ENCODE peak calls at places on chromosome X, in four cellular contexts. F, A, U and O are unnamed samples.

GRCh38 chrX:139126493-139126892 is 404.0 kb upstream of the F9 start:
- DNase-seq in F (peak; percentile 64), A (peak; percentile 13), U (no peak), O (peak; percentile 12)

GRCh38 chrX:105658136-105658535 is 164.2 kb upstream of the NRK start:
- DNase-seq in F (no peak), A (no peak), U (no peak), O (no peak)

GRCh38 chrX:47643926-47644325 is 6.4 kb downstream of the ELK1 start:
- DNase-seq in F (no peak), A (no peak), U (no peak), O (no peak)

GRCh38 chrX:42028113-42028512 is 104.8 kb upstream of the CASK start:
- DNase-seq in F (peak; percentile 31), A (no peak), U (no peak), O (peak; percentile 18)

GRCh38 chrX:1403228-1403627 is 11.3 kb upstream of the SLC25A6 start:
- DNase-seq in F (no peak), A (no peak), U (no peak), O (no peak)

GRCh38 chrX:64885850-64886249 is 90.4 kb downstream of the ZC4H2 start:
- DNase-seq in F (peak; percentile 29), A (no peak), U (no peak), O (no peak)

GRCh38 chrX:153411988-153412574 is 809 bp downstream of the ZFP92 start:
- DNase-seq in F (no peak), A (no peak), U (no peak), O (no peak)

GRCh38 chrX:16479206-16479869 is 170.6 kb upstream of the S100G start:
- DNase-seq in F (no peak), A (no peak), U (no peak), O (peak; percentile 20)

GRCh38 chrX:153667931-153668396 is 5.6 kb downstream of the PNCK start:
- DNase-seq in F (peak; percentile 73), A (no peak), U (peak; percentile 12), O (peak; percentile 51)

GRCh38 chrX:101057095-101057714 is 5.3 kb upstream of the TRMT2B start:
- DNase-seq in F (peak; percentile 10), A (no peak), U (peak; percentile 32), O (no peak)

GRCh38 chrX:136525738-136526606 is 6.0 kb upstream of the VGLL1 start:
- DNase-seq in F (no peak), A (no peak), U (no peak), O (no peak)

GRCh38 chrX:40171513-40172168 is 73.9 kb upstream of the BCOR start:
- DNase-seq in F (no peak), A (no peak), U (no peak), O (no peak)

GRCh38 chrX:50798782-50799181 is 15.2 kb downstream of the SHROOM4 start:
- DNase-seq in F (no peak), A (no peak), U (no peak), O (peak; percentile 57)

GRCh38 chrX:149504226-149504914 is 736 bp downstream of the IDS start:
- DNase-seq in F (peak; percentile 39), A (no peak), U (no peak), O (no peak)

GRCh38 chrX:71000139-71000538 is 68.0 kb downstream of the SNX12 start:
- DNase-seq in F (peak; percentile 30), A (no peak), U (no peak), O (no peak)

GRCh38 chrX:71637253-71637618 is 18.9 kb upstream of the CXCR3 start:
- DNase-seq in F (no peak), A (no peak), U (no peak), O (no peak)

GRCh38 chrX:136953867-136954787 is 73.6 kb upstream of the RBMX start:
- DNase-seq in F (peak; percentile 41), A (peak; percentile 21), U (peak; percentile 30), O (peak; percentile 65)

GRCh38 chrX:51641421-51642021 is 22.8 kb upstream of the CENPVL3 start:
- DNase-seq in F (peak; percentile 7), A (no peak), U (no peak), O (peak; percentile 12)

GRCh38 chrX:40543661-40544328 is 37.0 kb upstream of the ATP6AP2 start:
- DNase-seq in F (peak; percentile 17), A (no peak), U (peak; percentile 33), O (peak; percentile 19)

GRCh38 chrX:115958687-115959359 is 211.7 kb upstream of the AGTR2 start:
- DNase-seq in F (no peak), A (no peak), U (no peak), O (no peak)

GRCh38 chrX:12972239-12972638 is 2.7 kb upstream of the TMSB4X start:
- DNase-seq in F (no peak), A (no peak), U (no peak), O (no peak)

GRCh38 chrX:57918750-57919436 is 8.6 kb upstream of the ZXDA start:
- DNase-seq in F (no peak), A (no peak), U (no peak), O (peak; percentile 5)

GRCh38 chrX:18426004-18426320 is 554 bp downstream of the CDKL5 start:
- DNase-seq in F (no peak), A (no peak), U (no peak), O (no peak)

GRCh38 chrX:40628506-40628905 is 5.3 kb downstream of the MPC1L start:
- DNase-seq in F (no peak), A (no peak), U (no peak), O (no peak)

GRCh38 chrX:134971926-134972325 is 18.9 kb upstream of the SMIM10 start:
- DNase-seq in F (no peak), A (no peak), U (no peak), O (no peak)

GRCh38 chrX:15686818-15687685 is 22.4 kb upstream of the CLTRN start:
- DNase-seq in F (peak; percentile 30), A (no peak), U (peak; percentile 34), O (peak; percentile 46)

GRCh38 chrX:40167240-40168182 is 69.8 kb upstream of the BCOR start:
- DNase-seq in F (no peak), A (no peak), U (no peak), O (no peak)

GRCh38 chrX:127305013-127305412 is 485.5 kb downstream of the PRR32 start:
- DNase-seq in F (no peak), A (no peak), U (no peak), O (no peak)

GRCh38 chrX:104513162-104513561 is 52.8 kb upstream of the IL1RAPL2 start:
- DNase-seq in F (no peak), A (no peak), U (no peak), O (no peak)

GRCh38 chrX:12210196-12210815 is 72.0 kb downstream of the FRMPD4 start:
- DNase-seq in F (no peak), A (no peak), U (no peak), O (no peak)

GRCh38 chrX:121851033-121851432 is 803.6 kb downstream of the GLUD2 start:
- DNase-seq in F (no peak), A (no peak), U (no peak), O (no peak)

GRCh38 chrX:109774706-109775105 is 41.6 kb upstream of the ACSL4 start:
- DNase-seq in F (peak; percentile 45), A (no peak), U (peak; percentile 50), O (peak; percentile 79)

GRCh38 chrX:37425370-37425769 is 76.2 kb downstream of the PRRG1 start:
- DNase-seq in F (no peak), A (no peak), U (no peak), O (no peak)

GRCh38 chrX:37420756-37421155 is 71.6 kb downstream of the PRRG1 start:
- DNase-seq in F (no peak), A (no peak), U (no peak), O (no peak)

GRCh38 chrX:37423864-37424569 is 74.9 kb downstream of the PRRG1 start:
- DNase-seq in F (no peak), A (no peak), U (no peak), O (no peak)

GRCh38 chrX:37420179-37420578 is 71.0 kb downstream of the PRRG1 start:
- DNase-seq in F (no peak), A (no peak), U (no peak), O (no peak)
- TF ChIP-seq BRCA1 in F (no peak), A (no peak), U (no peak), O (no peak)

GRCh38 chrX:103211012-103211715 is 3.7 kb upstream of the BEX4 start:
- DNase-seq in F (no peak), A (no peak), U (no peak), O (peak; percentile 25)
- TF ChIP-seq BRCA1 in F (no peak), A (no peak), U (no peak), O (no peak)

GRCh38 chrX:155216940-155217450 is 735 bp downstream of the VBP1 start:
- DNase-seq in F (no peak), A (no peak), U (peak; percentile 3), O (no peak)
- TF ChIP-seq BRCA1 in F (no peak), A (no peak), U (no peak), O (no peak)

GRCh38 chrX:119574394-119575266 is at the start of gene UBE2A:
- DNase-seq in F (peak; percentile 91), A (peak; percentile 78), U (peak; percentile 53), O (peak; percentile 69)

GRCh38 chrX:119570351-119570835 is 4.0 kb upstream of the UBE2A start:
- DNase-seq in F (no peak), A (no peak), U (no peak), O (no peak)

GRCh38 chrX:119579414-119579813 is 5.1 kb downstream of the UBE2A start:
- DNase-seq in F (no peak), A (no peak), U (no peak), O (no peak)

GRCh38 chrX:119573222-119573621 is 1.1 kb upstream of the UBE2A start:
- DNase-seq in F (no peak), A (no peak), U (no peak), O (no peak)

GRCh38 chrX:119573840-119574393 is 446 bp upstream of the UBE2A start:
- DNase-seq in F (peak; percentile 37), A (no peak), U (no peak), O (peak; percentile 10)
- TF ChIP-seq BRCA1 in F (no peak), A (no peak), U (no peak), O (no peak)

GRCh38 chrX:44228621-44229020 is 114.9 kb downstream of the EFHC2 start:
- DNase-seq in F (no peak), A (no peak), U (no peak), O (no peak)
- TF ChIP-seq BRCA1 in F (no peak), A (no peak), U (no peak), O (no peak)

DNA sequence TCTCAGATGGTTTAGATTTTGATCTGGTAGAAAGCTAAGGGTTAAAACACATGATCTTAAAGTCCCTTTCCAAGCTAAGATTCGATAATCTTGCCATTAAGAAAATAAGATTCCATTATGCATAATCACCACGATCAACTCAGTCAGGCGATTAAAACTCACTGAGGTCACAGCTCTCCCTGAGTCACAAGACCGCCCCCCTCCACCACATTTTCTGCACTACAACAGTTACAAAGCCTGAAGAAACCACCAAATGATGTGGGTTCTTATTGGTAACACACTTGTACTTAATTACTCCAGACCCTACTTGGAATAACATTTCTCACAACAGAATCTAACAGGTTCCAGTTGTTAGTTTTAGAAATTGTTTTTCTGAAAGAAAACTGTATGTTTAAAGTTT is 62.8 kb downstream of the SH3KBP1 start:
- DNase-seq in F (no peak), A (no peak), U (no peak), O (no peak)
- TF ChIP-seq BRCA1 in F (no peak), A (no peak), U (no peak), O (no peak)